ENCODE peak calls at places on chromosomes 2 and 18, in eight cellular contexts. C is cardiac fibroblast, H is AG10803, R is mammary epithelial cell, D is stomach, O is astrocyte of the spinal cord, K is IMR-90, L is lower lobe of right lung. T is an unnamed sample.

GRCh38 chr2:66464930-66465637 is 30.2 kb downstream of the MEIS1 start:
- DNase-seq in C (no peak), H (no peak), R (no peak), D (no peak), O (no peak), K (no peak), L (no peak), T (no peak)

GRCh38 chr2:231512222-231512621 is 18.0 kb downstream of the NMUR1 start:
- DNase-seq in C (peak; percentile 58), H (no peak), R (no peak), D (no peak), O (no peak), K (no peak), L (no peak), T (no peak)

GRCh38 chr2:121236101-121236640 is 48.8 kb downstream of the TFCP2L1 start:
- DNase-seq in C (no peak), H (no peak), R (no peak), D (no peak), O (no peak), K (no peak), L (peak; percentile 20), T (no peak)

GRCh38 chr18:13191779-13192178 is 26.8 kb upstream of the LDLRAD4 start:
- DNase-seq in C (no peak), H (no peak), R (no peak), D (peak; percentile 78), O (peak; percentile 7), K (no peak), L (no peak), T (no peak)

GRCh38 chr2:26054598-26055348 is 20.9 kb downstream of the RAB10 start:
- DNase-seq in C (peak; percentile 29), H (no peak), R (no peak), D (no peak), O (peak; percentile 56), K (peak; percentile 60), L (no peak), T (no peak)

GRCh38 chr2:143435112-143435511 is 305.9 kb downstream of the ARHGAP15 start:
- DNase-seq in C (peak; percentile 40), H (peak; percentile 19), R (no peak), D (no peak), O (no peak), K (peak; percentile 29), L (no peak), T (no peak)

GRCh38 chr2:119326938-119327337 is 39.7 kb downstream of the C2orf76 start:
- DNase-seq in C (no peak), H (no peak), R (no peak), D (no peak), O (no peak), K (no peak), L (no peak), T (no peak)

GRCh38 chr2:171762879-171763573 is 75.8 kb downstream of the DYNC1I2 start:
- DNase-seq in C (peak; percentile 86), H (peak; percentile 25), R (peak; percentile 45), D (no peak), O (peak; percentile 57), K (peak; percentile 49), L (no peak), T (no peak)

GRCh38 chr2:231672617-231673347 is 35.5 kb upstream of the PTMA start:
- DNase-seq in C (peak; percentile 40), H (peak; percentile 48), R (no peak), D (peak; percentile 72), O (peak; percentile 44), K (peak; percentile 32), L (peak; percentile 81), T (no peak)

GRCh38 chr2:3480352-3481010 is 38.9 kb downstream of the ADI1 start:
- DNase-seq in C (no peak), H (no peak), R (no peak), D (peak; percentile 78), O (no peak), K (no peak), L (no peak), T (no peak)

GRCh38 chr2:141524777-141525176 is 606.0 kb downstream of the LRP1B start:
- DNase-seq in C (no peak), H (no peak), R (no peak), D (no peak), O (no peak), K (no peak), L (no peak), T (no peak)

GRCh38 chr2:9136997-9137819 is 69.4 kb upstream of the ASAP2 start:
- DNase-seq in C (no peak), H (no peak), R (no peak), D (peak; percentile 77), O (no peak), K (no peak), L (no peak), T (no peak)

GRCh38 chr2:26848336-26849055 is 564 bp downstream of the DPYSL5 start:
- DNase-seq in C (no peak), H (no peak), R (peak; percentile 2), D (no peak), O (no peak), K (no peak), L (no peak), T (no peak)

GRCh38 chr2:42197792-42198191 is 28.6 kb downstream of the EML4 start:
- DNase-seq in C (no peak), H (no peak), R (no peak), D (no peak), O (no peak), K (no peak), L (no peak), T (no peak)

GRCh38 chr2:187310696-187311095 is 137.4 kb downstream of the CALCRL start:
- DNase-seq in C (peak; percentile 77), H (peak; percentile 40), R (no peak), D (no peak), O (no peak), K (no peak), L (no peak), T (no peak)

GRCh38 chr2:207902822-207903221 is 122.5 kb downstream of the PLEKHM3 start:
- DNase-seq in C (peak; percentile 11), H (peak; percentile 9), R (no peak), D (no peak), O (no peak), K (no peak), L (peak; percentile 60), T (no peak)

GRCh38 chr2:209577376-209578357 is 153.8 kb downstream of the MAP2 start:
- DNase-seq in C (peak; percentile 57), H (peak; percentile 8), R (no peak), D (no peak), O (peak; percentile 28), K (peak; percentile 6), L (no peak), T (no peak)

GRCh38 chr2:9982248-9982647 is 30.8 kb downstream of the GRHL1 start:
- DNase-seq in C (peak; percentile 93), H (peak; percentile 97), R (no peak), D (no peak), O (peak; percentile 74), K (peak; percentile 93), L (no peak), T (no peak)

GRCh38 chr2:45191096-45191863 is 182.0 kb upstream of the SIX2 start:
- DNase-seq in C (peak; percentile 31), H (peak; percentile 59), R (no peak), D (no peak), O (no peak), K (peak; percentile 68), L (no peak), T (no peak)

GRCh38 chr18:44130365-44130942 is 550.2 kb upstream of the SETBP1 start:
- DNase-seq in C (peak; percentile 61), H (peak; percentile 25), R (peak; percentile 26), D (no peak), O (peak; percentile 53), K (peak; percentile 3), L (no peak), T (no peak)

DNA sequence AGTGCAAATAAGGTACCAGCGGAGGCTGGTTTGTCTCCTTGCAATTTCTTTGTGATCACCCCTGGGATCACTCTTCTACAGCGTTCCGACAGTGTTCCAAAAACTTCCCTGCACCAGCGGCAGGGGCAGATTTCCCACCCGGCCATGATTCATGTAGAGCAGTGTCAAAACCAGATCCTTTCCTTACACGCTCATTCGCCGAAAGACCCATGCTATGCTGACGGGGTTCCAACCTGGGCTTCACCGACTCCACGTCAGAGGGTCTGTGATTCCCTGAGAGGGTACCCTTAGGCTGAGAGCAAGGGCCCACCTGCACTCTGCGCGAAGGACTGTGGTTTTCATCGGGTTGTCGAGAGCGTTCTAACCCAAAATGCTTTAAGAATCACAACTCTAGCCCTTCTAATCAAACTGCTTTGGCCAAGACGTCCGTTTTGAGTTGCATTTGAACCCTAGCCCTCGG is 379 bp upstream of the TTC27 start:
- DNase-seq in C (peak; percentile 65), H (peak; percentile 56), R (peak; percentile 21), D (peak; percentile 37), O (no peak), K (peak; percentile 34), L (peak; percentile 48), T (no peak)
- TF ChIP-seq CTCF in C (peak; percentile 32), H (peak; percentile 51), R (peak; percentile 22), D (no peak), O (peak; percentile 31), K (no peak), L (no peak), T (peak; percentile 10)

DNA sequence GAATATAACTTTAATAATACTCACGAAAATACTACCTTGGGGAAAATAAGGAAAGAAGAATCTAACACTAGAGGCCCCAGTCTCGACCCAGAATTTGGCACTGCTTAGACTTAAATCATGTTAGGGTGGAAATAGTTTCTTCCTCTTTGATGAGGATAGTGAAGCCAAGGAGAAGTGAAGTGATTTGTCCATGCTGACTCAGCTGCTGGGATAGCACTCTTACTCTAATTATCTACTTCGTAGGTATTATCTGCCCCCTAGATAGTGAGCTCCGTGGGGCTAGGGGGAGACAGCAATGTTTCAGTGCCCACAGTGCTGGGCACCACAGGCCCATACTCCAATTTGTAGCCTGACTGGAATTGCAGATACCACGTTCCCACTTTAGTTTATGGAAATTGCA is 2.6 kb downstream of the KCTD1 start:
- DNase-seq in C (no peak), H (no peak), R (no peak), D (no peak), O (no peak), K (no peak), L (no peak), T (no peak)
- H3K4me3 ChIP-seq in C (peak overlapping the region; percentile 15), H (no peak overlapping the region), R (peak overlapping the region; percentile 89), D (peak overlapping the region; percentile 82), O (peak overlapping the region; percentile 68), K (no peak overlapping the region), L (no peak overlapping the region), T (no peak overlapping the region)

GRCh38 chr2:55233658-55233940 is 1.1 kb downstream of the RPS27A start:
- DNase-seq in C (no peak), H (no peak), R (no peak), D (no peak), O (no peak), K (no peak), L (no peak), T (no peak)
- TF ChIP-seq CTCF in C (no peak), H (no peak), R (no peak), D (no peak), O (no peak), K (no peak), L (no peak), T (no peak)

DNA sequence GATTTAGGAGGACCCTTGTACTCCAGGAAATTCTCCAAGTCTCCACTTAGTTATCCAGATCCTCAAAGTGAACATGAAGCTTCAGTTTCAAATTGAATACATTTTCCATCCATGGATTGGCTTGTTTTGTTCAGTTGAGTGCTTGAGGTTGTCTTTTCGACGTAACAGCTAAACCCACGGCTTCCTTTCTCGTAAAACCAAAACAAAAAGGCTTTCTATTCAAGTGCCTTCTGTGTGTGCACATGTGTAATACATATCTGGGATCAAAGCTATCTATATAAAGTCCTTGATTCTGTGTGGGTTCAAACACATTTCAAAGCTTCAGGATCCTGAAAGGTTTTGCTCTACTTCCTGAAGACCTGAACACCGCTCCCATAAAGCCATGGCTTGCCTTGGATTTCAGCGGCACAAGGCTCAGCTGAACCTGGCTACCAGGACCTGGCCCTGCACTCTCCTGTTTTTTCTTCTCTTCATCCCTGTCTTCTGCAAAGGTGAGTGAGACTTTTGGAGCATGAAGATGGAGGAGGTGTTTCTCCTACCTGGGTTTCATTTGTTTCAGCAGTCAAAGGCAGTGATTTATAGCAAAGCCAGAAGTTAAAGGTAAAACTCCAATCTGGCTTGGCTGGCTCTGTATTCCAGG is at the start of gene CTLA4:
- DNase-seq in C (no peak), H (no peak), R (no peak), D (no peak), O (no peak), K (no peak), L (no peak), T (no peak)
- H3K4me3 ChIP-seq in C (no peak within 1 kb of the TSS), H (no peak within 1 kb of the TSS), R (no peak within 1 kb of the TSS), D (no peak within 1 kb of the TSS), O (no peak within 1 kb of the TSS), K (no peak within 1 kb of the TSS), L (peak within 1 kb of the TSS; percentile 22), T (no peak within 1 kb of the TSS)